ENCODE peak calls at places on chromosomes 6 and 20, in eight cellular contexts. H is upper lobe of left lung, K is heart left ventricle, L is HCT116, G is right lobe of liver, Y is gastrocnemius medialis, V is K562, Z is IMR-90. M is an unnamed sample.

GRCh38 chr20:17700637-17701036 is 871 bp downstream of the BANF2 start:
- ATAC-seq in Y (no peak), Z (no peak), L (no peak), V (no peak), G (no peak), K (no peak), H (no peak), M (no peak)

GRCh38 chr20:63264519-63264918 is 8.1 kb upstream of the ARFGAP1 start:
- ATAC-seq in H (no peak), Y (no peak), Z (no peak), G (no peak), K (no peak), L (no peak), V (peak; percentile 18), M (no peak)

GRCh38 chr6:44679906-44680698 is 292.6 kb downstream of the CDC5L start:
- ATAC-seq in K (no peak), H (no peak), L (no peak), Z (no peak), V (no peak), G (no peak), Y (no peak), M (no peak)

GRCh38 chr6:142613981-142614380 is 312.2 kb downstream of the ADGRG6 start:
- ATAC-seq in K (no peak), V (no peak), G (no peak), L (no peak), H (no peak), Y (no peak), Z (no peak), M (no peak)

GRCh38 chr6:137849076-137849708 is 17.9 kb upstream of the TNFAIP3 start:
- ATAC-seq in K (no peak), G (no peak), L (no peak), Z (peak; percentile 67), V (no peak), Y (no peak), H (no peak), M (no peak)

GRCh38 chr6:133637874-133638273 is 251.0 kb upstream of the TCF21 start:
- ATAC-seq in H (no peak), K (no peak), Y (no peak), L (no peak), V (no peak), Z (no peak), G (no peak), M (no peak)

GRCh38 chr6:160042788-160043301 is 74.0 kb downstream of the IGF2R start:
- ATAC-seq in H (peak; percentile 56), G (peak; percentile 77), V (no peak), Z (no peak), K (no peak), Y (no peak), L (no peak), M (no peak)

GRCh38 chr6:105781248-105781647 is 304.9 kb upstream of the PRDM1 start:
- ATAC-seq in K (no peak), Y (no peak), G (no peak), H (no peak), V (peak; percentile 55), L (peak; percentile 93), Z (no peak), M (no peak)

GRCh38 chr6:299050-299980 is 7.0 kb downstream of the DUSP22 start:
- ATAC-seq in Y (peak; percentile 99), Z (peak; percentile 32), G (no peak), H (no peak), V (no peak), L (no peak), K (no peak), M (no peak)
- H3K27ac ChIP-seq in Y (peak overlapping the region; percentile 68), Z (no peak overlapping the region), G (no peak overlapping the region), H (peak overlapping the region; percentile 23), V (no peak overlapping the region), L (no peak overlapping the region), K (no peak overlapping the region), M (no peak overlapping the region)

GRCh38 chr20:19785173-19785799 is 27.2 kb downstream of the RIN2 start:
- ATAC-seq in Z (no peak), H (peak; percentile 7), L (peak; percentile 27), Y (no peak), G (no peak), K (peak; percentile 3), V (no peak), M (peak; percentile 46)
- H3K4me1 ChIP-seq in Z (peaks cover 22% of the 10 kb centered on the region), H (peaks cover 34% of the 10 kb centered on the region), L (peaks cover 17% of the 10 kb centered on the region), Y (peaks cover 32% of the 10 kb centered on the region), G (no peaks in the 10 kb centered on the region), K (peaks cover 58% of the 10 kb centered on the region), V (no peaks in the 10 kb centered on the region), M (peaks cover 25% of the 10 kb centered on the region)

DNA sequence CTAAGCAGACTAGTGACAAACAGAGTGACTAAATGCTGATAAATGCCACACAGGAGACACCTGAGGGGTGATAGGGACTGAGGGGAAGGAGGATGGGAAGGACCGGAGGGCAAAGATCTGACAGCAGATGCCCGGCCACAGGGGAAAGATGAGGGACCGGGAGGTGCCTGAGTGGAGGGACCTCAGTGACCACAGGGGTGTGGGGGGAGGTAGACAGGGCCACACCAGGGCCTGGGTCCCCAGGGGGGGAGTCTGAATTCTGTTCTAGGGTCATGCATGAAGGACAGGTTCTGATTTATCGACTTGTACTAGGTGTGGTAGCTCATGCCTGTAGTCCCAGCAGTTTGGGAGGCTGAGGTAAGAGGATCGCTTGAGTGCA is 6.9 kb downstream of the BCAS4 start:
- ATAC-seq in Z (no peak), G (no peak), Y (no peak), K (no peak), H (no peak), V (no peak), L (no peak), M (no peak)
- TF ChIP-seq POLR2A in Z (no peak), G (no peak), Y (no peak), K (no peak), H (no peak), V (no peak), L (no peak), M (no peak)

DNA sequence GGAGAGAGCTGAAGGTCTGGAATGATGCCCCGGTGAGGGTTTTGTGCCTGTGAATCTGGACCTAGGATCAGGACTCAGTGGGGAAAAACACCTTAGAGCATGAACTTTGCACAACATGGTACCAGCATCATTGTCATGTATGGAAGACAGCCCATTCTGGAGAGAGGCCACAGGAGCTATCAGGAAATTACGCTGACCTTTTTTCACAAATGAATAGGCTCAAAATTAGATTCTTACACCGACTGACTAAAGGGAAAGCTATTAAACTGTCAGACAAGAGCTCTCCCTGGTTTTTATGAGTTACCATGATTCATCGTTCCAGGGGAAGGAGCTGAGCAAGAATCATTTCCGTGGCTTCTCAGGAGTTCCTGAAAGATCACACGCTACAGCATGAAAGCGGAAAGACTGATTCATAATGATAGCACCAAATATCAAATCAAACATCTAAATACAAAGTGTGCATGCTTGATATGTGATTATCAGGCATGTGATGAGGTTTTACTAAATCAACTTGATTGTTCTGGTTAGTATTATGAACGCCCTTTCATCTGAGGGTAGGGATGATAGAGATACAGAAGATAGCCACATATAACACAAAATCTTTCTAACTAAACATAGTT is 224.9 kb upstream of the SMLR1 start:
- ATAC-seq in H (no peak), G (no peak), Y (no peak), K (no peak), V (no peak), Z (peak; percentile 84), L (peak; percentile 87), M (no peak)
- H3K27ac ChIP-seq in H (no peak overlapping the region), G (no peak overlapping the region), Y (no peak overlapping the region), K (no peak overlapping the region), V (no peak overlapping the region), Z (peak overlapping the region; percentile 90), L (peak overlapping the region; percentile 88), M (no peak overlapping the region)

GRCh38 chr6:32047855-32048766 is 9.9 kb downstream of the CYP21A2 start:
- ATAC-seq in Z (peak; percentile 88), G (peak; percentile 91), V (peak; percentile 80), L (peak; percentile 94), Y (peak; percentile 76), H (peak; percentile 68), K (peak; percentile 63), M (peak; percentile 63)
- H3K4me1 ChIP-seq in Z (peaks cover 16% of the 10 kb centered on the region), G (no peaks in the 10 kb centered on the region), V (peaks cover 31% of the 10 kb centered on the region), L (peaks cover 27% of the 10 kb centered on the region), Y (peaks cover 6% of the 10 kb centered on the region), H (peaks cover 4% of the 10 kb centered on the region), K (peaks cover 34% of the 10 kb centered on the region), M (peaks cover 24% of the 10 kb centered on the region)

DNA sequence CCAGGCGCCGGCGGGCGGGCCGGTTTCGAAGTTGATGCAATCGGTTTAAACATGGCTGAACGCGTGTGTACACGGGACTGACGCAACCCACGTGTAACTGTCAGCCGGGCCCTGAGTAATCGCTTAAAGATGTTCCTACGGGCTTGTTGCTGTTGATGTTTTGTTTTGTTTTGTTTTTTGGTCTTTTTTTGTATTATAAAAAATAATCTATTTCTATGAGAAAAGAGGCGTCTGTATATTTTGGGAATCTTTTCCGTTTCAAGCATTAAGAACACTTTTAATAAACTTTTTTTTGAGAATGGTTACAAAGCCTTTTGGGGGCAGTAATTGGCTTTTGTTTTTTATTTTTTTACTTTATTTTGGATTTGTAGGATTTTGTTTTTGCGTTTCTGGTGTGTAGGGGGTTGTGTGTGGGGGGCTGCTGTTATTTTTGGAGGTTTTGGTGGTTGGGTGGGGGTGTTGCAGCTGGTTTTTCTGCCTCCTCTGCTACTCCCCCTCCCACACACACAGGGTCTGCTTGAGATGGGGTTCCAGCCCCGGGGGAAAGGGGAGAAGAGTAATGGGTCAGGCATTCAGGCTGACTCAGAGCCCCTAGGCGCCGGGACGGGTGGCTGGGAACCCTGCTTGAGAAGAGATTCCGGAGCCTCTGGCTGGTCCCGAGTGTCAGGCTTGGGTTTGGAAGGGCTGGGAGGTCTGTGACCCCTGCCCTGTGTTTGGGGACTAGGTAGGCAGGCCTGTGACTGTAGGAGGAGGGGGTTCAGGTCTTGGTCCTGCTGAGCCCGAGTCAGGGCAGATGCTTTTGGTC is 1.9 kb downstream of the CEBPB start:
- ATAC-seq in H (peak; percentile 51), V (peak; percentile 32), G (no peak), Y (peak; percentile 24), L (no peak), Z (no peak), K (peak; percentile 14), M (no peak)
- TF ChIP-seq POLR2A in H (peak; percentile 9), V (peak; percentile 49), G (no peak), Y (peak; percentile 51), L (no peak), Z (no peak), K (no peak), M (peak; percentile 11)

GRCh38 chr6:104705095-104705707 is 154.5 kb downstream of the HACE1 start:
- ATAC-seq in K (peak; percentile 90), V (peak; percentile 91), G (no peak), H (peak; percentile 51), L (no peak), Z (no peak), Y (peak; percentile 68), M (peak; percentile 46)
- H3K27ac ChIP-seq in K (peak overlapping the region; percentile 55), V (peak overlapping the region; percentile 15), G (no peak overlapping the region), H (peak overlapping the region; percentile 63), L (no peak overlapping the region), Z (no peak overlapping the region), Y (peak overlapping the region; percentile 37), M (no peak overlapping the region)

GRCh38 chr6:169566961-169567360 is 134.9 kb downstream of the WDR27 start:
- ATAC-seq in V (no peak), Y (no peak), G (no peak), H (no peak), L (no peak), Z (no peak), K (no peak), M (no peak)
- H3K4me1 ChIP-seq in V (no peaks in the 10 kb centered on the region), Y (no peaks in the 10 kb centered on the region), G (no peaks in the 10 kb centered on the region), H (no peaks in the 10 kb centered on the region), L (no peaks in the 10 kb centered on the region), Z (peaks cover 5% of the 10 kb centered on the region), K (no peaks in the 10 kb centered on the region), M (no peaks in the 10 kb centered on the region)

M was measured in gastroesophageal sphincter.